ENCODE peak calls at places on chromosome 17, in five cellular contexts. T is stimulated activated CD4-positive, alpha-beta T cell treated with anti-CD3 and anti-CD28 coated beads, Interleukin-12 subunit alpha, Interleukin-12 subunit beta, amount 100 ng/mL, for 4 hours; G is substantia nigra; I is lung; C is NCI-H748 treated with DMSO at 0.1 percent for 48 hours. Y is an unnamed sample.

GRCh38 chr17:12637015-12637414 is 28.7 kb upstream of the MYOCD start:
- DNase-seq in T (no peak), G (no peak), I (no peak), C (no peak), Y (no peak)

GRCh38 chr17:38798614-38799500 is 499 bp downstream of the PIP4K2B start:
- DNase-seq in T (peak; percentile 35), G (peak; percentile 29), I (peak; percentile 40), C (peak; percentile 35), Y (peak; percentile 53)

GRCh38 chr17:77905266-77905665 is 53.2 kb upstream of the TNRC6C start:
- DNase-seq in T (no peak), G (no peak), I (no peak), C (no peak), Y (no peak)

GRCh38 chr17:39082482-39082881 is 69.0 kb downstream of the PLXDC1 start:
- DNase-seq in T (no peak), G (no peak), I (no peak), C (no peak), Y (peak; percentile 37)

GRCh38 chr17:43356999-43357398 is 41.8 kb upstream of the ARL4D start:
- DNase-seq in T (no peak), G (no peak), I (no peak), C (no peak), Y (no peak)

GRCh38 chr17:1644493-1645206 is 882 bp downstream of the SCARF1 start:
- DNase-seq in T (no peak), G (no peak), I (no peak), C (no peak), Y (no peak)

GRCh38 chr17:7186241-7186640 is 7.1 kb upstream of the ASGR1 start:
- DNase-seq in T (no peak), G (no peak), I (no peak), C (no peak), Y (no peak)

GRCh38 chr17:75661531-75661930 is 5.4 kb downstream of the RECQL5 start:
- DNase-seq in T (no peak), G (no peak), I (no peak), C (no peak), Y (peak; percentile 90)

Y was measured in putamen.